ENCODE peak calls at places on chromosomes 5 and 9, in ten cellular contexts. W is iPS DF 6.9; T is stimulated activated CD4-positive, alpha-beta T cell treated with anti-CD3 and anti-CD28 coated beads, Interleukin-2, amount 100 ng/mL, for 48 hours; U is brain microvascular endothelial cell; S is substantia nigra; Y is activated CD4-positive, alpha-beta T cell treated with anti-CD3 and anti-CD28 coated beads, Interleukin-2, amount 50 U/mL, for 48 hours; E is nephron progenitor cell; B is CD8-positive, alpha-beta memory T cell; V is retina; M is endothelial cell. J is an unnamed sample.
A peak's percentile ranks its signal among the peaks of the same experiment; 100 is the strongest.

GRCh38 chr5:9245071-9245470 is 300.8 kb downstream of the SEMA5A start:
- DNase-seq in W (no peak), T (no peak), U (peak; percentile 62), S (no peak), Y (no peak), E (no peak), B (no peak), V (no peak), M (no peak), J (no peak)

GRCh38 chr5:121503111-121503840 is 348.4 kb upstream of the FTMT start:
- DNase-seq in W (peak; percentile 35), T (no peak), U (no peak), S (no peak), Y (no peak), E (peak; percentile 26), B (no peak), V (peak; percentile 6), M (peak; percentile 46), J (no peak)

GRCh38 chr9:132996526-132996925 is 18.0 kb downstream of the GFI1B start:
- DNase-seq in W (no peak), T (no peak), U (no peak), S (no peak), Y (no peak), E (no peak), B (no peak), V (no peak), M (no peak), J (no peak)

GRCh38 chr5:175479125-175479881 is 943 bp downstream of the SFXN1 start:
- DNase-seq in W (no peak), T (no peak), U (no peak), S (no peak), Y (no peak), E (peak; percentile 10), B (no peak), V (no peak), M (no peak), J (no peak)

GRCh38 chr5:149141224-149141956 is at the start of gene ABLIM3:
- DNase-seq in W (peak; percentile 35), T (peak; percentile 80), U (peak; percentile 55), S (peak; percentile 56), Y (peak; percentile 75), E (peak; percentile 81), B (peak; percentile 73), V (peak; percentile 97), M (peak; percentile 84), J (peak; percentile 69)

GRCh38 chr9:112404367-112404979 is 24.6 kb downstream of the HSDL2 start:
- DNase-seq in W (no peak), T (no peak), U (no peak), S (no peak), Y (no peak), E (no peak), B (no peak), V (no peak), M (no peak), J (no peak)

GRCh38 chr9:14593406-14593805 is 99.8 kb downstream of the ZDHHC21 start:
- DNase-seq in W (no peak), T (no peak), U (no peak), S (no peak), Y (no peak), E (no peak), B (no peak), V (no peak), M (no peak), J (no peak)

GRCh38 chr5:62578540-62578939 is at the start of gene LRRC70:
- DNase-seq in W (no peak), T (no peak), U (peak; percentile 58), S (no peak), Y (no peak), E (peak; percentile 7), B (peak; percentile 81), V (no peak), M (no peak), J (no peak)

GRCh38 chr5:135997936-135998335 is 30.9 kb upstream of the TGFBI start:
- DNase-seq in W (no peak), T (no peak), U (no peak), S (no peak), Y (no peak), E (no peak), B (no peak), V (no peak), M (no peak), J (no peak)

GRCh38 chr9:69056416-69056815 is 20.9 kb downstream of the FXN start:
- DNase-seq in W (no peak), T (no peak), U (no peak), S (no peak), Y (no peak), E (no peak), B (no peak), V (no peak), M (no peak), J (no peak)

GRCh38 chr9:108271646-108272349 is 584.0 kb downstream of the ACTL7B start:
- DNase-seq in W (no peak), T (no peak), U (peak; percentile 67), S (no peak), Y (no peak), E (peak; percentile 9), B (no peak), V (peak; percentile 47), M (no peak), J (no peak)

GRCh38 chr5:85049020-85049419 is 664.3 kb upstream of the EDIL3 start:
- DNase-seq in W (peak; percentile 22), T (no peak), U (peak; percentile 55), S (no peak), Y (no peak), E (peak; percentile 3), B (no peak), V (no peak), M (peak; percentile 12), J (no peak)

GRCh38 chr5:148778891-148779290 is 47.5 kb upstream of the ADRB2 start:
- DNase-seq in W (no peak), T (no peak), U (no peak), S (no peak), Y (no peak), E (no peak), B (no peak), V (no peak), M (no peak), J (no peak)

GRCh38 chr5:124474821-124475220 is 271.6 kb downstream of the ZNF608 start:
- DNase-seq in W (no peak), T (no peak), U (no peak), S (no peak), Y (no peak), E (no peak), B (no peak), V (no peak), M (no peak), J (no peak)

GRCh38 chr5:150615141-150615699 is 25.2 kb upstream of the SYNPO start:
- DNase-seq in W (no peak), T (no peak), U (peak; percentile 59), S (no peak), Y (no peak), E (no peak), B (no peak), V (no peak), M (no peak), J (no peak)

GRCh38 chr5:158209219-158209908 is 350.4 kb upstream of the CLINT1 start:
- DNase-seq in W (no peak), T (no peak), U (no peak), S (no peak), Y (no peak), E (no peak), B (no peak), V (no peak), M (no peak), J (no peak)

GRCh38 chr9:89884356-89885083 is 279.7 kb downstream of the GADD45G start:
- DNase-seq in W (no peak), T (no peak), U (no peak), S (no peak), Y (no peak), E (no peak), B (no peak), V (no peak), M (no peak), J (no peak)

GRCh38 chr5:149708981-149709594 is 21.0 kb upstream of the PPARGC1B start:
- DNase-seq in W (no peak), T (no peak), U (no peak), S (no peak), Y (no peak), E (no peak), B (no peak), V (no peak), M (no peak), J (no peak)

GRCh38 chr5:172315599-172316531 is 32.3 kb upstream of the UBTD2 start:
- DNase-seq in W (no peak), T (no peak), U (no peak), S (no peak), Y (no peak), E (no peak), B (no peak), V (no peak), M (no peak), J (no peak)

GRCh38 chr5:87184544-87184943 is 83.1 kb upstream of the RASA1 start:
- DNase-seq in W (no peak), T (no peak), U (no peak), S (no peak), Y (no peak), E (no peak), B (no peak), V (no peak), M (no peak), J (no peak)

GRCh38 chr5:81805086-81805485 is 54.2 kb upstream of the SSBP2 start:
- DNase-seq in W (no peak), T (no peak), U (no peak), S (no peak), Y (no peak), E (no peak), B (no peak), V (no peak), M (no peak), J (no peak)

GRCh38 chr5:73901045-73901444 is 275.0 kb downstream of the ARHGEF28 start:
- DNase-seq in W (no peak), T (no peak), U (peak; percentile 66), S (no peak), Y (no peak), E (no peak), B (no peak), V (no peak), M (no peak), J (no peak)

GRCh38 chr5:110275878-110276277 is 450.6 kb downstream of the TMEM232 start:
- DNase-seq in W (no peak), T (no peak), U (no peak), S (no peak), Y (no peak), E (no peak), B (no peak), V (no peak), M (no peak), J (no peak)

GRCh38 chr5:83957188-83957587 is 236.5 kb upstream of the HAPLN1 start:
- DNase-seq in W (no peak), T (no peak), U (peak; percentile 6), S (no peak), Y (no peak), E (no peak), B (no peak), V (no peak), M (no peak), J (no peak)

GRCh38 chr5:5387192-5387591 is 35.3 kb upstream of the ICE1 start:
- DNase-seq in W (no peak), T (no peak), U (no peak), S (no peak), Y (no peak), E (no peak), B (no peak), V (no peak), M (no peak), J (no peak)

GRCh38 chr5:73693573-73694061 is 67.6 kb downstream of the ARHGEF28 start:
- DNase-seq in W (peak; percentile 33), T (no peak), U (peak; percentile 53), S (no peak), Y (no peak), E (no peak), B (no peak), V (no peak), M (peak; percentile 10), J (no peak)

GRCh38 chr9:14170973-14171596 is 142.9 kb downstream of the NFIB start:
- DNase-seq in W (no peak), T (no peak), U (peak; percentile 53), S (no peak), Y (no peak), E (no peak), B (no peak), V (no peak), M (no peak), J (no peak)

GRCh38 chr5:77129386-77129785 is 42.3 kb upstream of the ZBED3 start:
- DNase-seq in W (peak; percentile 27), T (no peak), U (peak; percentile 39), S (no peak), Y (peak; percentile 18), E (peak; percentile 52), B (no peak), V (no peak), M (peak; percentile 62), J (no peak)